ENCODE peak calls at places on chromosomes 12 and 14, in six cellular contexts. One of them, this sample, is unnamed.
A peak's percentile ranks its signal among the peaks of the same experiment; 100 is the strongest.

GRCh38 chr14:104450811-104451401 is 128.7 kb upstream of the C14orf180 start:
- DNase-seq in astrocyte: no peak
- DNase-seq in H9: no peak
- DNase-seq in SK-N-SH: no peak
- DNase-seq in IMR-90: no peak
- DNase-seq in fibroblast of lung: no peak
- DNase-seq in this sample: no peak

GRCh38 chr12:71626768-71627167 is 36.9 kb downstream of the ZFC3H1 start:
- DNase-seq in astrocyte: peak; percentile 33
- DNase-seq in SK-N-SH: no peak
- DNase-seq in IMR-90: peak; percentile 65
- DNase-seq in fibroblast of lung: peak; percentile 21
- DNase-seq in H9: no peak
- DNase-seq in this sample: no peak

GRCh38 chr14:53791116-53791515 is 165.5 kb downstream of the BMP4 start:
- DNase-seq in fibroblast of lung: no peak
- DNase-seq in astrocyte: no peak
- DNase-seq in H9: no peak
- DNase-seq in SK-N-SH: no peak
- DNase-seq in IMR-90: no peak
- DNase-seq in this sample: no peak

GRCh38 chr12:66014818-66015217 is 115.7 kb downstream of the LLPH start:
- DNase-seq in fibroblast of lung: peak; percentile 82
- DNase-seq in SK-N-SH: no peak
- DNase-seq in astrocyte: peak; percentile 55
- DNase-seq in IMR-90: peak; percentile 71
- DNase-seq in H9: no peak
- DNase-seq in this sample: no peak

GRCh38 chr14:70808023-70808401 is 1.3 kb downstream of the MAP3K9 start:
- DNase-seq in astrocyte: no peak
- DNase-seq in H9: peak; percentile 78
- DNase-seq in IMR-90: no peak
- DNase-seq in SK-N-SH: peak; percentile 54
- DNase-seq in fibroblast of lung: no peak
- DNase-seq in this sample: peak; percentile 57

GRCh38 chr12:6688543-6688999 is 604 bp downstream of the ZNF384 start:
- DNase-seq in SK-N-SH: peak; percentile 90
- DNase-seq in astrocyte: peak; percentile 9
- DNase-seq in fibroblast of lung: no peak
- DNase-seq in IMR-90: peak; percentile 13
- DNase-seq in H9: no peak
- DNase-seq in this sample: peak; percentile 66

GRCh38 chr14:99252940-99253868 is 18.8 kb downstream of the BCL11B start:
- DNase-seq in astrocyte: no peak
- DNase-seq in SK-N-SH: no peak
- DNase-seq in H9: no peak
- DNase-seq in fibroblast of lung: no peak
- DNase-seq in IMR-90: no peak
- DNase-seq in this sample: no peak

GRCh38 chr12:100539209-100539608 is 34.3 kb upstream of the GAS2L3 start:
- DNase-seq in H9: peak; percentile 55
- DNase-seq in SK-N-SH: no peak
- DNase-seq in astrocyte: peak; percentile 31
- DNase-seq in IMR-90: peak; percentile 37
- DNase-seq in fibroblast of lung: peak; percentile 43
- DNase-seq in this sample: peak; percentile 65

GRCh38 chr12:1845886-1846285 is 25.5 kb downstream of the LRTM2 start:
- DNase-seq in H9: no peak
- DNase-seq in SK-N-SH: no peak
- DNase-seq in fibroblast of lung: no peak
- DNase-seq in astrocyte: no peak
- DNase-seq in IMR-90: no peak
- DNase-seq in this sample: no peak

GRCh38 chr14:103185051-103186027 is 62.1 kb downstream of the TNFAIP2 start:
- DNase-seq in H9: no peak
- DNase-seq in astrocyte: peak; percentile 18
- DNase-seq in SK-N-SH: peak; percentile 65
- DNase-seq in IMR-90: peak; percentile 38
- DNase-seq in fibroblast of lung: peak; percentile 60
- DNase-seq in this sample: peak; percentile 66

GRCh38 chr14:54446201-54446693 is 5.1 kb upstream of the CNIH1 start:
- DNase-seq in SK-N-SH: no peak
- DNase-seq in IMR-90: no peak
- DNase-seq in H9: no peak
- DNase-seq in astrocyte: peak; percentile 31
- DNase-seq in fibroblast of lung: peak; percentile 17
- DNase-seq in this sample: peak; percentile 18

GRCh38 chr14:99427632-99428315 is 52.9 kb downstream of the SETD3 start:
- DNase-seq in astrocyte: peak; percentile 60
- DNase-seq in SK-N-SH: no peak
- DNase-seq in H9: no peak
- DNase-seq in IMR-90: peak; percentile 56
- DNase-seq in fibroblast of lung: no peak
- DNase-seq in this sample: peak; percentile 58

GRCh38 chr14:94345344-94346072 is 22.4 kb upstream of the SERPINA6 start:
- DNase-seq in IMR-90: peak; percentile 93
- DNase-seq in H9: no peak
- DNase-seq in SK-N-SH: no peak
- DNase-seq in astrocyte: peak; percentile 94
- DNase-seq in fibroblast of lung: peak; percentile 88
- DNase-seq in this sample: peak; percentile 78

GRCh38 chr12:20653871-20654270 is 41.3 kb upstream of the SLCO1C1 start:
- DNase-seq in IMR-90: peak; percentile 11
- DNase-seq in fibroblast of lung: no peak
- DNase-seq in SK-N-SH: no peak
- DNase-seq in H9: no peak
- DNase-seq in astrocyte: no peak
- DNase-seq in this sample: no peak

GRCh38 chr14:73754911-73755360 is 40.8 kb upstream of the PNMA1 start:
- DNase-seq in H9: peak; percentile 28
- DNase-seq in SK-N-SH: peak; percentile 37
- DNase-seq in IMR-90: peak; percentile 54
- DNase-seq in fibroblast of lung: peak; percentile 64
- DNase-seq in astrocyte: peak; percentile 84
- DNase-seq in this sample: peak; percentile 65

GRCh38 chr12:16330554-16330953 is 16.9 kb upstream of the MGST1 start:
- DNase-seq in fibroblast of lung: no peak
- DNase-seq in astrocyte: no peak
- DNase-seq in IMR-90: no peak
- DNase-seq in SK-N-SH: no peak
- DNase-seq in H9: no peak
- DNase-seq in this sample: no peak

GRCh38 chr12:108338915-108339657 is at the start of gene CMKLR1:
- DNase-seq in astrocyte: no peak
- DNase-seq in H9: peak; percentile 69
- DNase-seq in fibroblast of lung: no peak
- DNase-seq in SK-N-SH: peak; percentile 78
- DNase-seq in IMR-90: no peak
- DNase-seq in this sample: peak; percentile 24

GRCh38 chr12:74890237-74890599 is 319.4 kb downstream of the KCNC2 start:
- DNase-seq in astrocyte: peak; percentile 89
- DNase-seq in IMR-90: peak; percentile 92
- DNase-seq in H9: no peak
- DNase-seq in fibroblast of lung: peak; percentile 83
- DNase-seq in SK-N-SH: no peak
- DNase-seq in this sample: peak; percentile 87

GRCh38 chr14:105019861-105020814 is 745 bp downstream of the CDCA4 start:
- DNase-seq in IMR-90: peak; percentile 49
- DNase-seq in astrocyte: no peak
- DNase-seq in H9: no peak
- DNase-seq in SK-N-SH: no peak
- DNase-seq in fibroblast of lung: no peak
- DNase-seq in this sample: peak; percentile 76

GRCh38 chr14:36519431-36520321 is at the start of gene NKX2-1:
- DNase-seq in fibroblast of lung: no peak
- DNase-seq in H9: peak; percentile 81
- DNase-seq in SK-N-SH: peak; percentile 26
- DNase-seq in IMR-90: no peak
- DNase-seq in astrocyte: no peak
- DNase-seq in this sample: no peak

GRCh38 chr14:74579447-74580274 is 32.4 kb downstream of the LTBP2 start:
- DNase-seq in IMR-90: peak; percentile 94
- DNase-seq in SK-N-SH: no peak
- DNase-seq in H9: no peak
- DNase-seq in fibroblast of lung: peak; percentile 89
- DNase-seq in astrocyte: peak; percentile 94
- DNase-seq in this sample: no peak

GRCh38 chr12:112599871-112600270 is 181.1 kb downstream of the PTPN11 start:
- DNase-seq in SK-N-SH: no peak
- DNase-seq in H9: no peak
- DNase-seq in IMR-90: no peak
- DNase-seq in astrocyte: no peak
- DNase-seq in fibroblast of lung: no peak
- DNase-seq in this sample: peak; percentile 6

GRCh38 chr12:75670175-75670574 is 158.8 kb upstream of the KRR1 start:
- DNase-seq in SK-N-SH: no peak
- DNase-seq in IMR-90: no peak
- DNase-seq in H9: no peak
- DNase-seq in astrocyte: no peak
- DNase-seq in fibroblast of lung: no peak
- DNase-seq in this sample: no peak

GRCh38 chr14:104776481-104776880 is 19.1 kb downstream of the AKT1 start:
- DNase-seq in H9: no peak
- DNase-seq in fibroblast of lung: no peak
- DNase-seq in IMR-90: no peak
- DNase-seq in SK-N-SH: no peak
- DNase-seq in astrocyte: no peak
- DNase-seq in this sample: no peak

GRCh38 chr12:49959570-49960473 is 1.9 kb upstream of the AQP5 start:
- DNase-seq in astrocyte: peak; percentile 44
- DNase-seq in fibroblast of lung: no peak
- DNase-seq in SK-N-SH: no peak
- DNase-seq in H9: peak; percentile 86
- DNase-seq in IMR-90: no peak
- DNase-seq in this sample: no peak

GRCh38 chr12:30624009-30624408 is 71.7 kb downstream of the IPO8 start:
- DNase-seq in SK-N-SH: no peak
- DNase-seq in H9: no peak
- DNase-seq in IMR-90: no peak
- DNase-seq in astrocyte: no peak
- DNase-seq in fibroblast of lung: no peak
- DNase-seq in this sample: no peak

GRCh38 chr12:12684375-12685106 is 11.4 kb downstream of the GPR19 start:
- DNase-seq in SK-N-SH: peak; percentile 75
- DNase-seq in IMR-90: peak; percentile 53
- DNase-seq in H9: peak; percentile 97
- DNase-seq in astrocyte: no peak
- DNase-seq in fibroblast of lung: peak; percentile 48
- DNase-seq in this sample: peak; percentile 66

GRCh38 chr12:509494-509893 is 49.8 kb downstream of the B4GALNT3 start:
- DNase-seq in fibroblast of lung: no peak
- DNase-seq in H9: no peak
- DNase-seq in astrocyte: peak; percentile 19
- DNase-seq in IMR-90: peak; percentile 29
- DNase-seq in SK-N-SH: no peak
- DNase-seq in this sample: no peak

DNA sequence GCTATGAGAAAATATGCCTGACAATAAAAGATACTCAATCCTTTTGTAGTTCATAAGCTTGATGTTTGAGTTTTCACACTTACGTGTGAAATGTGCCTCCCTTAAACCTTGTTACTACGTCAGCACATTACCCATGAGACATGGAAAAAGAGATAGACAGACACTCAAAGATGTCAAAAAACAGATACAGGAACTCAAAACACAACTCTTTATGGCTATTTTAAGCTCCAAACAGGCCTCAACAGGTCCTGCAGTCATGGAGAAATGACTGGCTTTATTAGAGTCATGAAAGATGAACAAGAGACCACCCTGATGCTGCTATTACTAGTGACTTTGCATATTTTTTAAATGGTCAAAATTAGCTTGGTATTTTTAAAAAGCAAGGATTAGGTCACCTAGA is 184.5 kb downstream of the MON2 start:
- DNase-seq in astrocyte: no peak
- DNase-seq in H9: no peak
- DNase-seq in IMR-90: no peak
- DNase-seq in SK-N-SH: no peak
- DNase-seq in fibroblast of lung: no peak
- DNase-seq in this sample: no peak
- H2AFZ ChIP-seq in astrocyte: no peak overlapping the region
- H2AFZ ChIP-seq in H9: no peak overlapping the region
- H2AFZ ChIP-seq in IMR-90: no peak overlapping the region
- H2AFZ ChIP-seq in SK-N-SH: no peak overlapping the region
- H2AFZ ChIP-seq in fibroblast of lung: no peak overlapping the region
- H2AFZ ChIP-seq in this sample: no peak overlapping the region

DNA sequence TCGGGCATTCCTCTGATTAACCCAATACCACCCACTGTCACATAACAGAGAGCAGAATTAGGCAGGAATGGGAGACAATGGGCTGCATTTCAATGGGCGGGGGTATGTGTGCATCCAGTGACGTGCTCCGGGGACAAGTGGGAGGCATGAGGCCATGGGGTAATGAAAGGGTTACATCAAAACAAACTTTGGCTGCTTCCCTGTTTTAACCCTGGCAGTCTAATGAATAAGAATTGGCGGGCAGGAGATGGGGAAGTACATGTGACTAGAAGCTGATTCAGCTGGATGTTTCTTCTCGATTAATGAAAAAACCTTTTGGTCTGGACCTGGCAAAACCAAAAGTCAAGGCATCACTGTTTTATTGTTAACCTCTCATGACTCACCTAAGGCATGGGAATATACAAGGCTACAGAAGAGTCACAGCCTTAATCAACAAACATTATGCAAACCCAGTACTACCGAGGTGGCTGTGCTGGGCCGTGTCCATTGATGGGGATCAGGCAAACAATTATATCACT is 44.2 kb downstream of the SOCS2 start:
- DNase-seq in IMR-90: peak; percentile 81
- DNase-seq in astrocyte: peak; percentile 75
- DNase-seq in SK-N-SH: no peak
- DNase-seq in fibroblast of lung: peak; percentile 44
- DNase-seq in H9: peak; percentile 78
- DNase-seq in this sample: no peak
- H2AFZ ChIP-seq in IMR-90: peak overlapping the region; percentile 76
- H2AFZ ChIP-seq in astrocyte: no peak overlapping the region
- H2AFZ ChIP-seq in SK-N-SH: no peak overlapping the region
- H2AFZ ChIP-seq in fibroblast of lung: no peak overlapping the region
- H2AFZ ChIP-seq in H9: no peak overlapping the region
- H2AFZ ChIP-seq in this sample: no peak overlapping the region

GRCh38 chr14:58464652-58465051 is 37.1 kb downstream of the KIAA0586 start:
- DNase-seq in IMR-90: no peak
- DNase-seq in astrocyte: no peak
- DNase-seq in H9: no peak
- DNase-seq in fibroblast of lung: no peak
- DNase-seq in SK-N-SH: no peak
- DNase-seq in this sample: no peak
- H2AFZ ChIP-seq in IMR-90: no peak overlapping the region
- H2AFZ ChIP-seq in astrocyte: no peak overlapping the region
- H2AFZ ChIP-seq in H9: no peak overlapping the region
- H2AFZ ChIP-seq in fibroblast of lung: no peak overlapping the region
- H2AFZ ChIP-seq in SK-N-SH: no peak overlapping the region
- H2AFZ ChIP-seq in this sample: no peak overlapping the region

DNA sequence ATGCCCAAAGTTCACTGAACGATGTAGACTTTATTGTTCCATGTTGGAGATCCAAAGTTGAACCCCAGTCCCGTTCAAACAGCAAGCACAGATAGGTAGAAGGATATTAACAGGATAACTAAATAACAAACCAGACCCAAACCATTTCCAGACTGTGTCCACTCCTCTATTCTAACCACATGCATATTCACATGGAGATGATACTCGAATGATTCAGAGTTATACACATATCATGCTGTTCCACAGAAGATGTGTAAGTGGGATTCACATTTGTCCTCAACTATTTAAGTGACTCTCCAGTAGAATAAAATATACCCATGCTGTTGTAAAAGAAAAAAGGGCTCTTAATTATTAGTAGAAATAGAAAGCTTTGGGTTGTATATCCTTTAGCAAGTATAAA is 185.9 kb downstream of the ITPR2 start:
- DNase-seq in fibroblast of lung: no peak
- DNase-seq in H9: no peak
- DNase-seq in astrocyte: no peak
- DNase-seq in SK-N-SH: no peak
- DNase-seq in IMR-90: peak; percentile 44
- DNase-seq in this sample: no peak
- H2AFZ ChIP-seq in fibroblast of lung: no peak overlapping the region
- H2AFZ ChIP-seq in H9: no peak overlapping the region
- H2AFZ ChIP-seq in astrocyte: no peak overlapping the region
- H2AFZ ChIP-seq in SK-N-SH: no peak overlapping the region
- H2AFZ ChIP-seq in IMR-90: no peak overlapping the region
- H2AFZ ChIP-seq in this sample: no peak overlapping the region

This sample was measured in hepatocyte.